ENCODE peak calls at places on chromosomes 1 and 21, in six cellular contexts. I, C, Y, G, O and N are unnamed samples.

GRCh38 chr1:61109158-61109557 is 26.8 kb downstream of the NFIA start:
- DNase-seq in I (no peak), C (no peak), Y (no peak), G (no peak), O (no peak), N (no peak)

GRCh38 chr21:39538453-39539042 is 74.2 kb upstream of the B3GALT5 start:
- DNase-seq in I (no peak), C (no peak), Y (no peak), G (no peak), O (no peak), N (no peak)

GRCh38 chr1:244092293-244093264 is 41.5 kb downstream of the ZBTB18 start:
- DNase-seq in I (no peak), C (no peak), Y (no peak), G (peak; percentile 25), O (no peak), N (peak; percentile 94)

GRCh38 chr1:76826072-76826827 is 41.0 kb upstream of the ST6GALNAC5 start:
- DNase-seq in I (no peak), C (no peak), Y (no peak), G (no peak), O (no peak), N (no peak)

GRCh38 chr1:8494681-8495080 is 176.8 kb downstream of the SLC45A1 start:
- DNase-seq in I (no peak), C (no peak), Y (no peak), G (no peak), O (no peak), N (no peak)

GRCh38 chr1:67700692-67701410 is 15.8 kb downstream of the GADD45A start:
- DNase-seq in I (no peak), C (peak; percentile 79), Y (peak; percentile 73), G (no peak), O (no peak), N (no peak)

GRCh38 chr1:39398278-39399010 is 93.0 kb upstream of the BMP8A start:
- DNase-seq in I (no peak), C (peak; percentile 71), Y (no peak), G (peak; percentile 37), O (peak; percentile 60), N (peak; percentile 99)

GRCh38 chr1:20478072-20478660 is 7.8 kb downstream of the CAMK2N1 start:
- DNase-seq in I (no peak), C (no peak), Y (no peak), G (no peak), O (no peak), N (no peak)

GRCh38 chr1:158396646-158397045 is 2.6 kb downstream of the OR10T2 start:
- DNase-seq in I (no peak), C (no peak), Y (no peak), G (no peak), O (no peak), N (peak; percentile 46)

GRCh38 chr1:29280780-29281131 is 44.4 kb downstream of the PTPRU start:
- DNase-seq in I (no peak), C (no peak), Y (no peak), G (no peak), O (no peak), N (no peak)

GRCh38 chr1:194295690-194296089 is 1109.3 kb upstream of the B3GALT2 start:
- DNase-seq in I (no peak), C (no peak), Y (peak; percentile 76), G (no peak), O (no peak), N (peak; percentile 29)

GRCh38 chr1:7580923-7581753 is 190.0 kb upstream of the VAMP3 start:
- DNase-seq in I (peak; percentile 15), C (no peak), Y (no peak), G (no peak), O (peak; percentile 19), N (peak; percentile 4)

GRCh38 chr1:22886211-22886610 is 86.5 kb downstream of the LACTBL1 start:
- DNase-seq in I (no peak), C (no peak), Y (no peak), G (no peak), O (no peak), N (no peak)

GRCh38 chr21:32584472-32584871 is 851 bp downstream of the TCP10L start:
- DNase-seq in I (no peak), C (no peak), Y (no peak), G (no peak), O (no peak), N (no peak)

GRCh38 chr1:244804841-244805240 is 30.6 kb upstream of the COX20 start:
- DNase-seq in I (no peak), C (no peak), Y (no peak), G (no peak), O (no peak), N (no peak)

GRCh38 chr1:233868461-233868860 is 36.0 kb upstream of the SLC35F3 start:
- DNase-seq in I (no peak), C (no peak), Y (no peak), G (no peak), O (no peak), N (no peak)

GRCh38 chr1:70934197-70934961 is 113.2 kb downstream of the PTGER3 start:
- DNase-seq in I (no peak), C (no peak), Y (no peak), G (no peak), O (no peak), N (no peak)

GRCh38 chr1:48049823-48050539 is 52.8 kb upstream of the TRABD2B start:
- DNase-seq in I (no peak), C (no peak), Y (peak; percentile 69), G (no peak), O (no peak), N (no peak)

GRCh38 chr1:214688891-214689290 is 85.9 kb downstream of the CENPF start:
- DNase-seq in I (no peak), C (no peak), Y (no peak), G (no peak), O (no peak), N (no peak)

GRCh38 chr1:63885899-63886298 is 112.1 kb downstream of the ROR1 start:
- DNase-seq in I (no peak), C (no peak), Y (no peak), G (no peak), O (no peak), N (no peak)

GRCh38 chr1:98277111-98277510 is 356.3 kb upstream of the DPYD start:
- DNase-seq in I (no peak), C (no peak), Y (no peak), G (no peak), O (no peak), N (no peak)

GRCh38 chr1:157105298-157105987 is 5.8 kb upstream of the ETV3L start:
- DNase-seq in I (no peak), C (no peak), Y (no peak), G (no peak), O (no peak), N (no peak)

GRCh38 chr1:234986750-234987414 is 141.8 kb downstream of the TOMM20 start:
- DNase-seq in I (no peak), C (no peak), Y (no peak), G (no peak), O (no peak), N (no peak)

GRCh38 chr1:164723296-164723731 is 164.3 kb downstream of the PBX1 start:
- DNase-seq in I (no peak), C (no peak), Y (no peak), G (no peak), O (no peak), N (no peak)

GRCh38 chr1:228821252-228821651 is 86.0 kb downstream of the RHOU start:
- DNase-seq in I (no peak), C (no peak), Y (no peak), G (no peak), O (no peak), N (no peak)

GRCh38 chr1:53526451-53527101 is 67.4 kb downstream of the DMRTB1 start:
- DNase-seq in I (peak; percentile 76), C (no peak), Y (no peak), G (no peak), O (no peak), N (no peak)

GRCh38 chr1:60865146-60865545 is 217.2 kb upstream of the NFIA start:
- DNase-seq in I (no peak), C (no peak), Y (no peak), G (no peak), O (no peak), N (no peak)

GRCh38 chr1:32351859-32352745 is 10.2 kb downstream of the FAM229A start:
- DNase-seq in I (peak; percentile 87), C (no peak), Y (peak; percentile 66), G (no peak), O (peak; percentile 78), N (no peak)

GRCh38 chr1:73635021-73635420 is 563.0 kb downstream of the LRRIQ3 start:
- DNase-seq in I (no peak), C (no peak), Y (no peak), G (no peak), O (no peak), N (no peak)
- TF ChIP-seq CTCF in I (no peak), C (no peak), Y (no peak), G (no peak), O (no peak), N (peak; percentile 45)

DNA sequence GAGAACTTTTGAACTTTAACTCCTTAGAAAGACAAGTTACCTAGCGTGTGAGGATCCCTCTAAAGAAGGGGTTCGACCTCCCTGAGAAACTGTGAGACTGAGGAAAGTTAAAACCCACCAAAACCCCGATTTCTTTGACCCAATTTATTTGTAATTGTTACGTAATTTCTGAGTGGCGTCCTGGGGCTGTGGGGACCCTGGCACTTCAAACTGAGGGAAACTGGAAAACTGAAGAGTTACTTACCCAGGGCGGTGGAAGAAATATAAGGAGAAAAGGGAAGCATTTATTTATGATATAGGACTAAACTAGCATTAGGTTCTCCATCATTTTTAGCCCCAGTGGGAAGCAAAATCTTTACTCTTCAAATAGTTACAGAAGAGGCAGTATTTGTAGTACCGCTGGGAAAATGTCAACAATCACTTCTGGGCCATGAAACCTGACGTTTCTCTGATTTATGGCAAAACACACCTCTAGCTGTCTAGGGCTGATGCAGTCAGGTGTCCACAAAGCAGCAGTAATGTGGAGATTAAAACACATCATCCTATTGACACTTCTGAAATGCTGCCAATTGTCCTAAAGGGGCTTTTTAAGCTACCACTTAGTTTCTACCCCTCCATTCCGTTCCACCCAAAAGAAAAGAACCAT is 430 bp downstream of the S100B start:
- DNase-seq in I (no peak), C (no peak), Y (no peak), G (no peak), O (no peak), N (no peak)
- H3K4me3 ChIP-seq in I (no peak overlapping the region), C (no peak overlapping the region), Y (no peak overlapping the region), G (peak overlapping the region; percentile 37), O (no peak overlapping the region), N (no peak overlapping the region)

GRCh38 chr1:230825061-230825803 is 43.1 kb downstream of the C1orf198 start:
- DNase-seq in I (no peak), C (no peak), Y (no peak), G (peak; percentile 58), O (no peak), N (peak; percentile 46)

GRCh38 chr1:230824571-230825060 is 43.7 kb downstream of the C1orf198 start:
- DNase-seq in I (no peak), C (no peak), Y (no peak), G (no peak), O (no peak), N (no peak)

GRCh38 chr1:230825804-230826160 is 42.5 kb downstream of the C1orf198 start:
- DNase-seq in I (no peak), C (no peak), Y (no peak), G (no peak), O (no peak), N (no peak)

GRCh38 chr1:230823421-230823820 is 44.9 kb downstream of the C1orf198 start:
- DNase-seq in I (no peak), C (no peak), Y (no peak), G (no peak), O (no peak), N (no peak)

GRCh38 chr1:230823835-230824485 is 44.4 kb downstream of the C1orf198 start:
- DNase-seq in I (no peak), C (no peak), Y (no peak), G (no peak), O (no peak), N (no peak)
- TF ChIP-seq CTCF in I (no peak), C (no peak), Y (no peak), G (no peak), O (no peak), N (no peak)

GRCh38 chr1:205568469-205569361 is 63.1 kb downstream of the ELK4 start:
- DNase-seq in I (no peak), C (peak; percentile 63), Y (peak; percentile 38), G (no peak), O (no peak), N (no peak)
- H3K4me3 ChIP-seq in I (no peak overlapping the region), C (no peak overlapping the region), Y (peak overlapping the region; percentile 31), G (peak overlapping the region; percentile 53), O (peak overlapping the region; percentile 52), N (no peak overlapping the region)